ENCODE peak calls at places on chromosomes 12 and 14, in seven cellular contexts. L is GM12878, U is neural crest cell, R is AG09319, I is tibial artery, B is cardiac fibroblast, P is WTC11. X is an unnamed sample.

GRCh38 chr12:1533602-1534304 is 60.6 kb downstream of the FBXL14 start:
- DNase-seq in L (peak), U (no peak), R (no peak), I (no peak), B (peak), P (no peak), X (no peak)

GRCh38 chr12:71092290-71092689 is 65.5 kb downstream of the TSPAN8 start:
- DNase-seq in L (no peak), U (no peak), R (no peak), I (no peak), B (peak), P (no peak), X (no peak)

GRCh38 chr12:47818701-47819543 is 781 bp downstream of the HDAC7 start:
- DNase-seq in L (no peak), U (peak), R (no peak), I (peak), B (no peak), P (peak), X (peak)

GRCh38 chr12:9588749-9589148 is 19.0 kb downstream of the KLRB1 start:
- DNase-seq in L (no peak), U (no peak), R (no peak), I (no peak), B (no peak), P (no peak), X (no peak)

GRCh38 chr12:113875681-113876080 is 90.4 kb downstream of the RBM19 start:
- DNase-seq in L (no peak), U (no peak), R (no peak), I (no peak), B (peak), P (no peak), X (no peak)

GRCh38 chr12:24997970-24998582 is 49.2 kb upstream of the BCAT1 start:
- DNase-seq in L (peak), U (no peak), R (peak), I (no peak), B (peak), P (no peak), X (no peak)

GRCh38 chr12:72966684-72967083 is 694.5 kb downstream of the TRHDE start:
- DNase-seq in L (no peak), U (no peak), R (no peak), I (no peak), B (no peak), P (no peak), X (no peak)

GRCh38 chr14:59190372-59190771 is 1.9 kb downstream of the DAAM1 start:
- DNase-seq in L (no peak), U (peak), R (no peak), I (no peak), B (no peak), P (peak), X (peak)

GRCh38 chr14:84579292-84579691 is 950.7 kb upstream of the FLRT2 start:
- DNase-seq in L (no peak), U (no peak), R (no peak), I (no peak), B (no peak), P (no peak), X (no peak)

GRCh38 chr14:44846232-44846824 is 115.4 kb downstream of the KLHL28 start:
- DNase-seq in L (peak), U (peak), R (peak), I (no peak), B (peak), P (no peak), X (peak)

GRCh38 chr12:95972832-95973465 is 23.2 kb downstream of the HAL start:
- DNase-seq in L (no peak), U (no peak), R (no peak), I (no peak), B (no peak), P (no peak), X (no peak)

GRCh38 chr12:33988888-33989287 is 33.4 kb upstream of the ALG10 start:
- DNase-seq in L (no peak), U (no peak), R (no peak), I (no peak), B (peak), P (no peak), X (no peak)

GRCh38 chr14:101859916-101860315 is 98.4 kb downstream of the PPP2R5C start:
- DNase-seq in L (no peak), U (no peak), R (no peak), I (no peak), B (no peak), P (no peak), X (no peak)

GRCh38 chr14:101709962-101710891 is 51.3 kb upstream of the PPP2R5C start:
- DNase-seq in L (no peak), U (no peak), R (no peak), I (no peak), B (no peak), P (no peak), X (no peak)

GRCh38 chr12:126784328-126784921 is 1482.5 kb upstream of the TMEM132C start:
- DNase-seq in L (no peak), U (peak), R (no peak), I (no peak), B (peak), P (peak), X (peak)
- TF ChIP-seq CTCF in L (peak), U (peak), R (peak), I (peak), B (peak), P (no peak), X (peak)

GRCh38 chr12:132561784-132562156 is 48.6 kb downstream of the LRCOL1 start:
- DNase-seq in L (no peak), U (peak), R (no peak), I (no peak), B (no peak), P (peak), X (peak)
- TF ChIP-seq CTCF in L (peak), U (no peak), R (peak), I (no peak), B (peak), P (peak), X (no peak)

DNA sequence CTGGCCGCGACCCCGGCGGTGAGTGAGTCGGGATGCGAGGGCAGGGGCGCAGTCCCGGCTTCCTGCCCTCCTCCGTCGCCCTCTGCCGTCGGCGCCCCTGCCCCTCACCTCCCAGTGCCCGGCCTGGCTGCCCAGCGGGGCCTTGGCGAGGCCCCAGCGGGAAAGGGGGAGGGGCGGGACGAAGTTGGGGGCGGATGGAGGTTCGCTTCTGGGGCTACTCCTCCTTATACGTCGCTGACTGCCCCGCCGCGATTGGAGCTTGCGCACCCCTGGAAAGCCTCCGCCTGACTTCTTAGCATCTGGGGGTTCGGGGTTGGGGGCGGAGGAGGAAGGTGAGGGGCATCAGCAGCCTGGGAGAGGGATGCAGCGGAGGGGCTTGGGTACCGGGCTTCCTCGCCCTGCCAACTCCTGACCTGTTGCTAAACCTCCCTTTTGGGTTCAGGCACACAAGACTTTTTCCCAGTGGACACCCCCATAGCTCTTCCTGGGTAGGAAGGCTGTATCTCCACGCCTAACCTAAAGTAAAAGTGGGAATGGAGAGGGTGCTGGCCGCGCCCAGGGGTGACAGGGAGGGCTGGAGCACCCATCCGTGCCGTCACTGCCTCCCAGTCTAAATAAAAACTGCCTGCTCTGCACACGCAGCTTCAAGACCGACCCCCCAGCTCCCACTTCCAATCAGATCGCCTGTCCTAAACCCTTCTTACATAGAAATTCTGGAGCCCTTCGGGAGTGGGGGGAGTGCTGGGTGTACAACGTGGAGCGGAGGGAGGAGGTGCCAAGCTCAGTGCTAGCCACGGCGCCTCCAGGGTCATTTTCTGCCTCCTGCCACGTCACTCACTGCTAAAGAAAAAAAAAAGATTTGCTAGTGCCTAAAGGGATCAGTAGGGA is 585 bp downstream of the TMEM263 start:
- DNase-seq in L (peak), U (peak), R (peak), I (peak), B (peak), P (peak), X (peak)
- TF ChIP-seq CTCF in L (peak), U (no peak), R (peak), I (peak), B (no peak), P (no peak), X (no peak)

DNA sequence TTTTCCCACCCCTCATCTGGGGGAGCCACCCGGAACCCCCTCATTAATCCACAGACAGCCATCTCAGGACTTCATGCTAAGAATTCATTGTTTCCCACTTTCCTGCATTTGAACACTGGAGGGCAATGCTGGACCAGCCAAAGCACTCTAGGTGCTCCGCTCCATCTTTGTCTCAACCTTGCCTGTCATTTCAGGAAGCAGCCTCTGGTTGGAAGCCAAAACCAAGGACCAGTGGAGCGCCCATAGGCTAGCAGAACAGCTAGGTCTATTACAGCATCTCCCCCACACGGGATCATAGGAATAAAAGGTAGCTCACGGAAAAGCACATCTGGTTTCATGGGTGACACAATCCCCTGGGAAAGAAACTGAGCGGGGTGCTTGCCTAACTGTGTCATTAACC is 197.1 kb downstream of the DAD1 start:
- DNase-seq in L (peak), U (peak), R (peak), I (peak), B (peak), P (peak), X (peak)
- TF ChIP-seq CTCF in L (peak), U (peak), R (peak), I (peak), B (peak), P (no peak), X (peak)

GRCh38 chr14:67420102-67420739 is 8.3 kb upstream of the PLEK2 start:
- DNase-seq in L (no peak), U (no peak), R (no peak), I (no peak), B (no peak), P (peak), X (no peak)
- TF ChIP-seq CTCF in L (peak), U (peak), R (peak), I (no peak), B (peak), P (peak), X (no peak)

GRCh38 chr14:63362305-63362914 is 43.7 kb upstream of the GPHB5 start:
- DNase-seq in L (no peak), U (no peak), R (no peak), I (no peak), B (no peak), P (no peak), X (peak)

GRCh38 chr14:63357841-63358240 is 39.1 kb upstream of the GPHB5 start:
- DNase-seq in L (no peak), U (no peak), R (no peak), I (no peak), B (no peak), P (no peak), X (no peak)

GRCh38 chr14:63361790-63362189 is 43.1 kb upstream of the GPHB5 start:
- DNase-seq in L (no peak), U (no peak), R (no peak), I (no peak), B (no peak), P (no peak), X (no peak)
- TF ChIP-seq CTCF in L (peak), U (no peak), R (no peak), I (no peak), B (no peak), P (no peak), X (no peak)

DNA sequence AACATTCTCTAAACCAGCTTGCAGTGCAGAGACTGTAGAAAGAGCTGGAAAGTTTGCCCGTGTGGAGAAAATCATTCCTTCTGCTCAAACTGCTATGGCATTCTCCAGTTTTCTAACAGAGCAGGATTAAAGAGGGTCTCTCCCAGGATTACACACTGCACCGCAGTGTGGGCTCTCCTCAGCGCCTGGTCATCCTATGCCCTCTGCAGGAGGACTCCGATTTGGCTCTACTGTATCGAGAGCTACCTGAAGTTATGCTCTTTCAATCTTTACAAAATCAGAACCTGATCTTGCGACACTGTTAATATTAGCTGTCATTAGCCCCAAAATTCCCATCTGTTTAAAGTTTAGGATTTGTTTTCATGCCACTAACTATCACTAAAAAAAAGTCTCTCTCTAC is 33.0 kb downstream of the BHLHE41 start:
- DNase-seq in L (no peak), U (no peak), R (no peak), I (no peak), B (no peak), P (peak), X (no peak)
- TF ChIP-seq CTCF in L (no peak), U (peak), R (peak), I (no peak), B (peak), P (no peak), X (peak)

DNA sequence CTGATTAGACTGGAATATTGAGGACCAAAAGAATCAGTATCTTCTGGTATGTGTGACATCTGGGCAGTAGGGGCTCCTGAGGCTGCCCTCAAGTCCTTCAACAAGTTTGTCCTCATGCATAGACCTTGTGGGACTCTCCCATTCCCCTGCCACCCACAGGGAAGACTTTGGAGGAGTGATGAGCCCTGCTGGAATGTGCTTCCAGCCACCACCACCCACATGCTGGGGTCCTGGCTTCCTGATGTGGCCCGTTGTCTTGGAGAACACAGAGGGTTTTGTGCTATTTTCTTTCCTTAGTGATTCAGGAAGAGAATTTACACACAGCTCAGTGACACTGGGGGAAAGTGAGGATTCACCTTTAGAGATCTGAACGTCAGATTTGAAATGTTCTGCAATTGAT is 29.2 kb upstream of the SEL1L start:
- DNase-seq in L (no peak), U (no peak), R (no peak), I (no peak), B (no peak), P (no peak), X (no peak)
- TF ChIP-seq CTCF in L (no peak), U (no peak), R (no peak), I (no peak), B (no peak), P (no peak), X (no peak)

DNA sequence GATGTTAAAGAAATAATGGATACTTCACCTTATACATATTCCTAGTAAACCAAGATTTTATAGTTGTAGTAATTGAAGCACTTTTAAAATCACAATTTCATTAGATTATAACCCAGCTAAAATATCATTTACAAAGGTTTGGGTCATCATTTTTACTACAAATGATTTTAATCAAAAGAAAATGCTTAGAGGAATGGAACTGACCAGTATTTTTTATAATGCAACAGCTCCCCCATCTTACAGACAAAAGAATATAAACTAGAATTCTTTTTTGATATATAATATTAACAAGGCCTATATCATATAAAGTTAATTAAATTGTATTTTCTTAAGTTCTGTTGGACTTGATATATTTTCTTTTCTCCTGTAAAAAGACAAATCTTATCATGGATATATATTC is 20.4 kb upstream of the LRFN5 start:
- DNase-seq in L (no peak), U (no peak), R (no peak), I (no peak), B (peak), P (no peak), X (no peak)
- TF ChIP-seq CTCF in L (no peak), U (no peak), R (no peak), I (no peak), B (no peak), P (no peak), X (no peak)

GRCh38 chr14:63174760-63175191 is 29.5 kb upstream of the RHOJ start:
- DNase-seq in L (no peak), U (peak), R (no peak), I (no peak), B (peak), P (peak), X (peak)
- TF ChIP-seq CTCF in L (peak), U (peak), R (peak), I (peak), B (peak), P (peak), X (peak)

X was measured in nephron progenitor cell.